ENCODE peak calls at places on chromosomes 12 and 14, in five cellular contexts. K is HepG2, C is SK-N-SH, L is Panc1, E is K562. I is an unnamed sample.

GRCh38 chr12:38995249-38995648 is 89.9 kb upstream of the CPNE8 start:
- DNase-seq in L (no peak), C (no peak), K (no peak), E (no peak), I (no peak)

GRCh38 chr12:105561981-105562726 is 231.7 kb downstream of the C12orf75 start:
- DNase-seq in C (no peak), E (no peak), K (no peak), L (peak; percentile 48), I (peak; percentile 76)

GRCh38 chr12:58491296-58491695 is 429.0 kb downstream of the LRIG3 start:
- DNase-seq in C (no peak), E (no peak), K (no peak), L (no peak), I (no peak)

GRCh38 chr12:75868501-75868900 is 163.1 kb downstream of the PHLDA1 start:
- DNase-seq in K (no peak), L (no peak), E (no peak), C (no peak), I (no peak)

GRCh38 chr12:65672441-65672840 is 151.8 kb upstream of the HMGA2 start:
- DNase-seq in C (no peak), E (no peak), K (no peak), L (no peak), I (no peak)

GRCh38 chr12:117521327-117521726 is 159.9 kb upstream of the NOS1 start:
- DNase-seq in E (no peak), C (no peak), L (no peak), K (no peak), I (no peak)

GRCh38 chr12:108570743-108571603 is 8.6 kb downstream of the ISCU start:
- DNase-seq in K (peak; percentile 12), L (no peak), C (no peak), E (peak; percentile 27), I (peak; percentile 28)

GRCh38 chr12:50062733-50063452 is 5.5 kb downstream of the ASIC1 start:
- DNase-seq in E (no peak), L (no peak), C (no peak), K (no peak), I (no peak)

GRCh38 chr12:94575024-94575423 is 75.3 kb downstream of the TMCC3 start:
- DNase-seq in L (no peak), K (no peak), E (no peak), C (no peak), I (no peak)

GRCh38 chr12:104557488-104558195 is 100.9 kb downstream of the CHST11 start:
- DNase-seq in E (no peak), C (no peak), L (no peak), K (no peak), I (no peak)

GRCh38 chr14:77222546-77223225 is 41.1 kb downstream of the TMEM63C start:
- DNase-seq in K (no peak), C (no peak), L (no peak), E (no peak), I (no peak)

GRCh38 chr12:104752016-104752415 is 206.1 kb downstream of the SLC41A2 start:
- DNase-seq in C (no peak), L (no peak), E (no peak), K (no peak), I (no peak)

GRCh38 chr14:89270439-89271227 is 146.4 kb downstream of the FOXN3 start:
- DNase-seq in E (no peak), C (no peak), L (no peak), K (no peak), I (no peak)

GRCh38 chr14:71932229-71932951 is at the start of gene RGS6:
- DNase-seq in K (peak; percentile 1), E (no peak), C (peak; percentile 52), L (no peak), I (peak; percentile 43)

GRCh38 chr14:68668531-68668930 is 124.3 kb downstream of the ZFP36L1 start:
- DNase-seq in E (no peak), C (no peak), L (no peak), K (no peak), I (no peak)

GRCh38 chr12:93468008-93468371 is 676 bp downstream of the MRPL42 start:
- DNase-seq in K (no peak), C (no peak), E (no peak), L (no peak), I (no peak)

GRCh38 chr12:95574799-95575452 is 23.6 kb upstream of the USP44 start:
- DNase-seq in L (peak; percentile 13), C (peak; percentile 54), K (peak; percentile 31), E (peak; percentile 51), I (peak; percentile 49)

GRCh38 chr14:22025884-22026283 is 352.3 kb upstream of the OR4E1 start:
- DNase-seq in E (no peak), L (no peak), K (no peak), C (no peak), I (no peak)

GRCh38 chr12:121132601-121133481 is at the start of gene P2RX7:
- DNase-seq in C (peak; percentile 84), L (no peak), K (no peak), E (peak; percentile 40), I (peak; percentile 56)

GRCh38 chr14:55780156-55780946 is 200.3 kb downstream of the KTN1 start:
- DNase-seq in L (no peak), C (no peak), K (no peak), E (no peak), I (no peak)

GRCh38 chr12:6809056-6809455 is 12.6 kb upstream of the GPR162 start:
- DNase-seq in K (no peak), E (no peak), C (no peak), L (no peak), I (no peak)

GRCh38 chr12:91620949-91621348 is 438.3 kb upstream of the DCN start:
- DNase-seq in C (no peak), L (no peak), E (peak; percentile 22), K (no peak), I (no peak)

GRCh38 chr12:111686574-111687105 is 787 bp downstream of the ACAD10 start:
- DNase-seq in K (no peak), E (peak; percentile 29), C (no peak), L (no peak), I (no peak)

DNA sequence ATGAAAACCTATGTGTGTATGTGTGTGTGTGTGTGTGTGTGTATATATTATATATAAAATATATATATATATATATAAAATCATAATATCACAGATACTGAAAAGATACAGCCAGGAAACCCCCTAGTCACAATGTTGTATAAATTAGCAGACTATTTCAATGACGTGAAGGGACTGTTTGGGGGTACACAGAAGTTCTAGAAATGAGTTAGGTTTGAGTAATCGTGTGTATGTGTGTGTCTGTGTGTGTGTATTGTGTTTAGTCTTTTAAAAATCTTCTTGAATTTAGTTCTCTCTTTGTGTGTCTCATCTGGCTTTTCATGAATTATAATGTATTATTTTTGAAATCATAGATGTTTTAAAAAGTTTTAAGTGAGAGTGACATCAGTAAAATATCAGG is 21.9 kb downstream of the ADAM21 start:
- DNase-seq in C (no peak), L (no peak), K (no peak), E (no peak), I (no peak)
- TF ChIP-seq SIN3A in C (no peak), L (no peak), K (no peak), E (no peak), I (no peak)

GRCh38 chr12:124222368-124223245 is 72.3 kb upstream of the RFLNA start:
- DNase-seq in K (no peak), C (no peak), L (no peak), E (no peak), I (no peak)
- TF ChIP-seq POLR2AphosphoS5 in K (no peak), C (no peak), L (no peak), E (no peak), I (no peak)

GRCh38 chr12:89884917-89885316 is 176.3 kb upstream of the ATP2B1 start:
- DNase-seq in K (no peak), E (no peak), C (no peak), L (no peak), I (no peak)

GRCh38 chr12:89883630-89884364 is 175.2 kb upstream of the ATP2B1 start:
- DNase-seq in C (no peak), K (no peak), L (no peak), E (no peak), I (no peak)

GRCh38 chr12:89882757-89883156 is 174.1 kb upstream of the ATP2B1 start:
- DNase-seq in E (no peak), L (no peak), C (no peak), K (no peak), I (no peak)

GRCh38 chr12:89882051-89882450 is 173.4 kb upstream of the ATP2B1 start:
- DNase-seq in L (no peak), K (no peak), C (no peak), E (no peak), I (no peak)

GRCh38 chr12:89884365-89884915 is 175.8 kb upstream of the ATP2B1 start:
- DNase-seq in E (no peak), L (no peak), K (no peak), C (no peak), I (no peak)
- TF ChIP-seq SIN3A in E (no peak), L (no peak), K (no peak), C (no peak), I (no peak)

GRCh38 chr14:103704708-103705107 is 10.5 kb downstream of the XRCC3 start:
- DNase-seq in K (no peak), E (no peak), L (no peak), C (no peak), I (no peak)
- TF ChIP-seq POLR2AphosphoS5 in K (no peak), E (no peak), L (no peak), C (no peak), I (no peak)

DNA sequence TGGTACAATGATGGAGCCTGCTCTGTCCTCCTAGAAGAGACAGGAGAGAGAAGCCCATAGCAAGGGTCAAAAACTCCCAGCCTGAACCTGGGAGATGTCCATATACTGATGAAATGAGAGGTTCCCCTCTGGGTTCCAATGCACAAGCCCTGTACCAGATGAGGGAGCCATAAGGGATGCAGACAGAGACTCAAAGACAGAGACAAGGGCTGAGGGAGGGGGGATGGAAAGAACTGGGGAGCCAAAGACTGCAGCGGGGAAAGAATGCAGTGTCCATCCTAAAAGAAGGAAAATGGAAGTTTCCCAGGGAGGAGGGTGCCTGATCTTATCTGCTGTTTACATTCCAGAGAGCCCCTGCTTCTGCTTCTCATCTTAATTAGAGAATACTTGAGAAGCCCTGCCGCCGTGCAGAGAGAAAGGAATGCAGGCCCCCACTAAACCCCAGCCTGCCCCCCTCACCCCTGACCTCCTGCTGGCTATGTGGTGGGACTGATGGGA is 27.7 kb downstream of the KRT18 start:
- DNase-seq in L (no peak), C (no peak), E (no peak), K (no peak), I (no peak)
- TF ChIP-seq SIN3A in L (no peak), C (no peak), E (no peak), K (no peak), I (no peak)

GRCh38 chr12:8770499-8770898 is 51.9 kb upstream of the A2ML1 start:
- DNase-seq in K (no peak), C (no peak), E (no peak), L (no peak), I (no peak)

GRCh38 chr12:8771072-8771471 is 51.3 kb upstream of the A2ML1 start:
- DNase-seq in E (no peak), C (no peak), K (no peak), L (no peak), I (no peak)

GRCh38 chr12:8779281-8779680 is 43.1 kb upstream of the A2ML1 start:
- DNase-seq in K (no peak), L (no peak), E (no peak), C (no peak), I (no peak)

DNA sequence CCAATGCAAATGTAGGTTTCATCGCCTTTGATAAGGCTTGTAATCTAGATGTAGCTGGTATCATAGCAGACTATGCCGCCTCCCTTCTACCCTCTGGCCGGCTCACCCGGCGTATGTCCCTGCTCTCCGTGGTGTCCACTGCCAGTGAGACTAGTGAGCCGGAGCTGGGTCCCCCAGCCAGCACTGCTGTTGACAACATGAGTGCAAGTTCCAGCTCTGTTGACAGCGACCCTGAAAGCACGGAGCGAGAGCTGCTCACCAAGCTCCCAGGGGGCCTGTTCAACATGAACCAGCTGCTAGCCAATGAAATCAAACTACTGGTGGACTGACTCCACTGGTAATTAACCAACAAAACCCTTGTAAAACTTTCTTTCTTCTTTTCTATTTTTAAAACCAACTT is 49.0 kb upstream of the A2ML1 start:
- DNase-seq in K (no peak), C (no peak), E (no peak), L (no peak), I (no peak)
- TF ChIP-seq POLR2AphosphoS5 in K (no peak), C (no peak), E (no peak), L (no peak), I (no peak)

I was measured in HCT116.